ENCODE peak calls at places on chromosomes 7 and 10, in nine cellular contexts. D, E, R, P, C, S, N, M and Y are unnamed samples.

GRCh38 chr10:86508217-86508616 is 13.4 kb downstream of the WAPL start:
- DNase-seq in D (no peak), E (no peak), R (no peak), P (no peak), C (no peak), S (no peak), N (no peak), M (no peak), Y (no peak)

GRCh38 chr7:22586806-22587180 is 86.8 kb upstream of the STEAP1B start:
- DNase-seq in D (peak; percentile 67), E (peak; percentile 14), R (no peak), P (peak; percentile 20), C (no peak), S (no peak), N (no peak), M (no peak), Y (no peak)

GRCh38 chr7:6446977-6447588 is 671 bp downstream of the DAGLB start:
- DNase-seq in D (peak; percentile 62), E (peak; percentile 85), R (peak; percentile 31), P (peak; percentile 77), C (peak; percentile 16), S (peak; percentile 84), N (peak; percentile 37), M (peak; percentile 7), Y (peak; percentile 83)

GRCh38 chr10:99742240-99742639 is 10.2 kb downstream of the CUTC start:
- DNase-seq in D (no peak), E (no peak), R (no peak), P (peak; percentile 13), C (no peak), S (no peak), N (no peak), M (no peak), Y (no peak)

GRCh38 chr7:21942955-21943354 is 2.7 kb downstream of the CDCA7L start:
- DNase-seq in D (peak; percentile 29), E (no peak), R (no peak), P (no peak), C (no peak), S (no peak), N (no peak), M (no peak), Y (no peak)

GRCh38 chr7:21507627-21508343 is 35.1 kb upstream of the DNAH11 start:
- DNase-seq in D (peak; percentile 58), E (peak; percentile 52), R (no peak), P (peak; percentile 23), C (peak; percentile 10), S (peak; percentile 27), N (no peak), M (no peak), Y (no peak)

GRCh38 chr7:130614449-130614848 is 54.1 kb downstream of the COPG2 start:
- DNase-seq in D (no peak), E (no peak), R (no peak), P (no peak), C (no peak), S (no peak), N (no peak), M (no peak), Y (no peak)

GRCh38 chr7:134669845-134670373 is 23.3 kb downstream of the BPGM start:
- DNase-seq in D (peak; percentile 35), E (no peak), R (no peak), P (peak; percentile 83), C (peak; percentile 86), S (peak; percentile 55), N (peak; percentile 7), M (peak; percentile 75), Y (no peak)

GRCh38 chr7:25949672-25950487 is 202.1 kb upstream of the NFE2L3 start:
- DNase-seq in D (peak; percentile 71), E (peak; percentile 32), R (no peak), P (no peak), C (no peak), S (no peak), N (no peak), M (peak; percentile 8), Y (no peak)

GRCh38 chr7:121313793-121314676 is 14.8 kb upstream of the WNT16 start:
- DNase-seq in D (no peak), E (peak; percentile 71), R (peak; percentile 63), P (peak; percentile 78), C (no peak), S (no peak), N (peak; percentile 45), M (no peak), Y (no peak)

GRCh38 chr7:119963654-119964053 is 309.3 kb upstream of the KCND2 start:
- DNase-seq in D (peak; percentile 20), E (peak; percentile 69), R (no peak), P (no peak), C (no peak), S (no peak), N (no peak), M (no peak), Y (no peak)